ENCODE peak calls at places on chromosomes 1 and 21, in seven cellular contexts. C is GM12878, G is HepG2, Z is HCT116, X is H1, Q is SK-N-SH, H is K562. L is an unnamed sample.

GRCh38 chr1:94806451-94806861 is 13.7 kb upstream of the SLC44A3 start:
- DNase-seq in C (no peak), G (no peak), Z (no peak), X (no peak), Q (no peak), H (no peak), L (no peak)

GRCh38 chr1:32028746-32029145 is 15.1 kb downstream of the KHDRBS1 start:
- DNase-seq in C (no peak), G (no peak), Z (no peak), X (no peak), Q (no peak), H (no peak), L (no peak)

GRCh38 chr1:39890267-39890666 is 7.0 kb upstream of the TRIT1 start:
- DNase-seq in C (no peak), G (no peak), Z (no peak), X (no peak), Q (no peak), H (no peak), L (no peak)

GRCh38 chr1:200540281-200540680 is 80.3 kb downstream of the KIF14 start:
- DNase-seq in C (no peak), G (no peak), Z (no peak), X (no peak), Q (no peak), H (no peak), L (no peak)

GRCh38 chr21:34986561-34987533 is 62.3 kb downstream of the RUNX1 start:
- DNase-seq in C (peak), G (peak), Z (peak), X (no peak), Q (no peak), H (no peak), L (no peak)

GRCh38 chr1:238404921-238405320 is 514.2 kb upstream of the ZP4 start:
- DNase-seq in C (no peak), G (no peak), Z (no peak), X (no peak), Q (no peak), H (no peak), L (no peak)

GRCh38 chr1:183810172-183810571 is 5.3 kb downstream of the RGL1 start:
- DNase-seq in C (peak), G (no peak), Z (no peak), X (no peak), Q (no peak), H (no peak), L (no peak)

GRCh38 chr1:182122265-182122664 is 60.8 kb upstream of the ZNF648 start:
- DNase-seq in C (no peak), G (peak), Z (no peak), X (no peak), Q (no peak), H (no peak), L (no peak)

GRCh38 chr1:192529811-192530210 is 45.8 kb upstream of the RGS1 start:
- DNase-seq in C (no peak), G (no peak), Z (no peak), X (no peak), Q (no peak), H (no peak), L (no peak)

GRCh38 chr1:165688046-165688445 is 10.3 kb downstream of the ALDH9A1 start:
- DNase-seq in C (no peak), G (peak), Z (no peak), X (no peak), Q (no peak), H (no peak), L (no peak)

GRCh38 chr1:170494369-170494768 is 37.6 kb upstream of the GORAB start:
- DNase-seq in C (no peak), G (no peak), Z (no peak), X (no peak), Q (no peak), H (no peak), L (no peak)

GRCh38 chr1:184818646-184819045 is 64.0 kb upstream of the EDEM3 start:
- DNase-seq in C (no peak), G (no peak), Z (no peak), X (no peak), Q (no peak), H (no peak), L (no peak)

GRCh38 chr21:18902641-18903040 is 499.1 kb upstream of the TMPRSS15 start:
- DNase-seq in C (no peak), G (no peak), Z (no peak), X (no peak), Q (no peak), H (no peak), L (no peak)

GRCh38 chr1:152013664-152014237 is 20.1 kb upstream of the S100A10 start:
- DNase-seq in C (no peak), G (no peak), Z (no peak), X (peak), Q (no peak), H (peak), L (no peak)

GRCh38 chr21:43984905-43985689 is 27.0 kb upstream of the TRAPPC10 start:
- DNase-seq in C (no peak), G (no peak), Z (no peak), X (no peak), Q (peak), H (no peak), L (no peak)

GRCh38 chr1:6329392-6329791 is 64.2 kb downstream of the ACOT7 start:
- DNase-seq in C (no peak), G (no peak), Z (no peak), X (no peak), Q (no peak), H (no peak), L (no peak)

GRCh38 chr1:57824535-57824934 is 400.7 kb upstream of the DAB1 start:
- DNase-seq in C (no peak), G (no peak), Z (no peak), X (no peak), Q (peak), H (no peak), L (peak)

GRCh38 chr21:36065497-36066036 is 4.3 kb upstream of the CBR1 start:
- DNase-seq in C (no peak), G (peak), Z (no peak), X (no peak), Q (no peak), H (no peak), L (peak)

GRCh38 chr1:11654571-11655262 is at the start of gene FBXO44:
- DNase-seq in C (no peak), G (peak), Z (no peak), X (peak), Q (peak), H (peak), L (peak)

GRCh38 chr1:51863384-51863783 is 15.1 kb downstream of the NRDC start:
- DNase-seq in C (peak), G (no peak), Z (no peak), X (no peak), Q (no peak), H (no peak), L (no peak)

GRCh38 chr1:70633004-70633403 is 221.9 kb downstream of the CTH start:
- DNase-seq in C (no peak), G (no peak), Z (no peak), X (no peak), Q (no peak), H (peak), L (no peak)

GRCh38 chr1:85200870-85201339 is at the start of gene SYDE2:
- DNase-seq in C (no peak), G (peak), Z (no peak), X (peak), Q (peak), H (peak), L (peak)

GRCh38 chr1:31593136-31593665 is 16.9 kb downstream of the TINAGL1 start:
- DNase-seq in C (no peak), G (no peak), Z (no peak), X (no peak), Q (no peak), H (no peak), L (no peak)

GRCh38 chr1:1092149-1092855 is 18.2 kb upstream of the RNF223 start:
- DNase-seq in C (no peak), G (no peak), Z (no peak), X (no peak), Q (peak), H (no peak), L (no peak)

GRCh38 chr1:102919659-102920058 is 188.7 kb downstream of the COL11A1 start:
- DNase-seq in C (no peak), G (no peak), Z (no peak), X (no peak), Q (no peak), H (no peak), L (no peak)

GRCh38 chr1:19110266-19110927 is 99.7 kb downstream of the UBR4 start:
- DNase-seq in C (no peak), G (no peak), Z (no peak), X (no peak), Q (no peak), H (no peak), L (no peak)

GRCh38 chr1:30049748-30050147 is 673.6 kb downstream of the MATN1 start:
- DNase-seq in C (no peak), G (no peak), Z (no peak), X (no peak), Q (no peak), H (no peak), L (no peak)

GRCh38 chr1:11498956-11499824 is 20.2 kb downstream of the DISP3 start:
- DNase-seq in C (no peak), G (no peak), Z (no peak), X (peak), Q (no peak), H (no peak), L (no peak)

GRCh38 chr1:200708769-200709168 is 29.9 kb upstream of the CAMSAP2 start:
- DNase-seq in C (no peak), G (no peak), Z (no peak), X (no peak), Q (no peak), H (peak), L (no peak)

GRCh38 chr1:186082235-186082937 is 292.7 kb downstream of the TPR start:
- DNase-seq in C (peak), G (peak), Z (peak), X (no peak), Q (peak), H (peak), L (peak)

GRCh38 chr1:48248356-48248755 is 25.8 kb downstream of the SLC5A9 start:
- DNase-seq in C (no peak), G (no peak), Z (no peak), X (no peak), Q (no peak), H (no peak), L (no peak)

GRCh38 chr1:33846861-33847260 is 17.0 kb upstream of the HMGB4 start:
- DNase-seq in C (no peak), G (no peak), Z (no peak), X (no peak), Q (no peak), H (no peak), L (no peak)

GRCh38 chr1:65059930-65060538 is 88.0 kb upstream of the AK4 start:
- DNase-seq in C (no peak), G (peak), Z (peak), X (no peak), Q (peak), H (peak), L (no peak)

GRCh38 chr1:28104866-28105467 is 16.6 kb upstream of the EYA3 start:
- DNase-seq in C (no peak), G (peak), Z (peak), X (peak), Q (peak), H (peak), L (peak)

GRCh38 chr1:206036661-206037455 is 13.2 kb upstream of the CTSE start:
- DNase-seq in C (no peak), G (no peak), Z (no peak), X (peak), Q (no peak), H (no peak), L (no peak)

GRCh38 chr1:111570781-111571181 is 48.8 kb upstream of the RAP1A start:
- DNase-seq in C (no peak), G (no peak), Z (peak), X (peak), Q (no peak), H (peak), L (peak)

GRCh38 chr1:37509181-37509580 is 5.4 kb downstream of the MEAF6 start:
- DNase-seq in C (no peak), G (peak), Z (no peak), X (no peak), Q (peak), H (no peak), L (peak)

GRCh38 chr1:18182518-18183160 is 75.0 kb downstream of the IGSF21 start:
- DNase-seq in C (no peak), G (no peak), Z (no peak), X (no peak), Q (peak), H (no peak), L (no peak)

GRCh38 chr1:81183157-81183952 is 617.4 kb upstream of the ADGRL2 start:
- DNase-seq in C (no peak), G (no peak), Z (no peak), X (no peak), Q (no peak), H (no peak), L (no peak)

GRCh38 chr1:81174811-81175476 is 625.8 kb upstream of the ADGRL2 start:
- DNase-seq in C (no peak), G (no peak), Z (peak), X (no peak), Q (no peak), H (no peak), L (peak)

GRCh38 chr1:81174052-81174451 is 626.7 kb upstream of the ADGRL2 start:
- DNase-seq in C (no peak), G (no peak), Z (no peak), X (no peak), Q (no peak), H (no peak), L (no peak)

DNA sequence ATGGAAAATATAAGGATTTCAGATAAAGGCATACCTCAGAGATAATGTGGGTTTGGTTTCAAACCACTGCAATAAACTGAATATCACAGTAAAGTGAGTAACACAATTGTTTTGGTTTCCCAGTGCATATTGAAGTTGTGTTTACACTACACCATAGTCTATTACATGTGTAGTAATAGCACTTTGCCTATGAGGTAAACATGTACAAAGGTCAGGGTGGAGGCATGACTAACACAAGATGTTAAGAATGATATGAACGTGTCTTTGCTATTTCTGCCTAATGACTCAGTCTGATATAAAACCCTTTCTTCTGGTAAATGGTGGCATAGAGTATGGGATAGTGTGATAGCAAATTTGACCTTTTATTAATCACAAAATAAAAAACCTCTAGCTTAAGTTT is 621.5 kb upstream of the ADGRL2 start:
- DNase-seq in C (no peak), G (no peak), Z (peak), X (no peak), Q (no peak), H (no peak), L (no peak)
- TF ChIP-seq JUND in C (no peak), G (no peak), Z (peak), X (no peak), Q (peak), H (no peak), L (no peak)

GRCh38 chr1:153194331-153195050 is 8.7 kb upstream of the LELP1 start:
- DNase-seq in C (no peak), G (no peak), Z (no peak), X (no peak), Q (no peak), H (no peak), L (no peak)

GRCh38 chr1:153190373-153190772 is 12.9 kb upstream of the LELP1 start:
- DNase-seq in C (no peak), G (no peak), Z (peak), X (no peak), Q (no peak), H (no peak), L (no peak)

GRCh38 chr1:153195216-153195615 is 8.0 kb upstream of the LELP1 start:
- DNase-seq in C (no peak), G (no peak), Z (no peak), X (no peak), Q (no peak), H (no peak), L (no peak)

GRCh38 chr1:153192697-153193096 is 10.5 kb upstream of the LELP1 start:
- DNase-seq in C (no peak), G (peak), Z (peak), X (peak), Q (no peak), H (peak), L (peak)
- TF ChIP-seq JUND in C (no peak), G (no peak), Z (no peak), X (no peak), Q (no peak), H (no peak), L (no peak)

DNA sequence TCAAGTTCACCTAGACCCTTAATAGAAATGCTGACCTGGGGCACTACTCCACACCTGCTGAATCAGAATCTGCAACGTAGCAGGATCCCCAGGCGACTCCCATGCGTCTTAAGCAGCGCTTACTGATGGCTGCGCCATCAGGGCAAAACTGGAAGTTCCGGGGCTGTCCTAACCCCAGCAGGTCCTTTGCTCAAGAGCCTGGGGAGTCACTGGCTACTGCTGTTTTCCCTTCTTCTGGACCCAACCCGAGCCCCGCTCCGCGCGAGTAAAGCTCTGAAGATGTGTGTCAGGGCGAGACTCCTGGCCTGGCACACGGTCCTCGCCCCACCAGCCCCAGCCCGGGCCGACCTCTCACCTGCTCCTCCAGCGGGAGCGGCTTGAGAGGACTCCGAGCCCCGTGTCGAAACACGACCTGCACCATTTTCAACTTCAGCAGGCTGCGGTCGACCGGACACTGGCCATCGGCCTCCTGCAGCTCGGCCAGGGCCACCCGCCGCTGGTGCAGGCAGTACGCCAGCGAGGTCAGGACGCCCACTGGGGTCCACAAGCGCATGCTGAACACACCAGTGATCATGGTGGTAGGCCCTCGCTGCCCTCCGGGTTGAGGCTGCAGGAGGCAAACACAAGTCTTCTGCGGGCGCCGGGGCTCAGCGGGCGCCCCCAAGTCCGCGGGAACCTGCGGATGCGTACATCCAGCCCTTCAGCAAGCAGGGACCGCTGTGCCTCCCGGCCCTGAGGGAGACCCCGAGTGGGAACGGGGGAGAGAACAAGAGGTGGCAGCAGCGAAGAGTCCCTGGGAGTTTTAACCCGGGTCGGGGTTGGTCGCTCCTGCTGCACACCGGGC is 627 bp downstream of the ACP6 start:
- DNase-seq in C (no peak), G (peak), Z (no peak), X (peak), Q (peak), H (no peak), L (peak)
- TF ChIP-seq JUND in C (no peak), G (no peak), Z (no peak), X (no peak), Q (no peak), H (no peak), L (no peak)

GRCh38 chr1:75582725-75583261 is 28.1 kb downstream of the SLC44A5 start:
- DNase-seq in C (no peak), G (no peak), Z (no peak), X (no peak), Q (no peak), H (no peak), L (no peak)
- TF ChIP-seq JUND in C (no peak), G (no peak), Z (no peak), X (no peak), Q (peak), H (no peak), L (no peak)

GRCh38 chr1:3050603-3051002 is 18.4 kb upstream of the PRDM16 start:
- DNase-seq in C (no peak), G (no peak), Z (no peak), X (no peak), Q (no peak), H (no peak), L (no peak)

GRCh38 chr1:3052501-3052900 is 16.5 kb upstream of the PRDM16 start:
- DNase-seq in C (no peak), G (no peak), Z (no peak), X (no peak), Q (no peak), H (no peak), L (no peak)

GRCh38 chr1:3049164-3049563 is 19.8 kb upstream of the PRDM16 start:
- DNase-seq in C (no peak), G (no peak), Z (no peak), X (no peak), Q (no peak), H (no peak), L (no peak)

GRCh38 chr1:3051270-3052268 is 17.4 kb upstream of the PRDM16 start:
- DNase-seq in C (no peak), G (no peak), Z (no peak), X (no peak), Q (no peak), H (no peak), L (no peak)

DNA sequence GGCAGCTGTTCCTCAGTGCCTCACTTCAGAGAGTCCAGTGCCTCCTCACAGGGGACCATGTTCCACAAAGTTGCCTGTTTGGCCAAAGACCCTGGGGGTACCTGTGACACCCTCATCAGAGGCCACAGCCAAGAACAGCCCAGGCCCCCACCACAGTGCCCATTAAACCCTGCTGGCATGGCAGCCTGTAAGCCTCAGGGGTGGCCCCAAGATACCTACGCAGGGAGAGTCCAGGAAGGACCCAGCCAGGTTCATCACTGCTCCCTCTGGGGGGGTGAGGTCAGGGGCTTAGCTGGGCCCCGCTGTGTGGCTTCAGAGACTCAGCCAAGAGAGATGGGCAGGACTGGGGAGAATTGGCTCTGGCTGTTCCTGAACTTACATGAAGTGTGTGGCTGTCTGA is 19.1 kb upstream of the PRDM16 start:
- DNase-seq in C (no peak), G (no peak), Z (no peak), X (no peak), Q (no peak), H (no peak), L (no peak)
- TF ChIP-seq JUND in C (no peak), G (no peak), Z (no peak), X (no peak), Q (no peak), H (no peak), L (no peak)

DNA sequence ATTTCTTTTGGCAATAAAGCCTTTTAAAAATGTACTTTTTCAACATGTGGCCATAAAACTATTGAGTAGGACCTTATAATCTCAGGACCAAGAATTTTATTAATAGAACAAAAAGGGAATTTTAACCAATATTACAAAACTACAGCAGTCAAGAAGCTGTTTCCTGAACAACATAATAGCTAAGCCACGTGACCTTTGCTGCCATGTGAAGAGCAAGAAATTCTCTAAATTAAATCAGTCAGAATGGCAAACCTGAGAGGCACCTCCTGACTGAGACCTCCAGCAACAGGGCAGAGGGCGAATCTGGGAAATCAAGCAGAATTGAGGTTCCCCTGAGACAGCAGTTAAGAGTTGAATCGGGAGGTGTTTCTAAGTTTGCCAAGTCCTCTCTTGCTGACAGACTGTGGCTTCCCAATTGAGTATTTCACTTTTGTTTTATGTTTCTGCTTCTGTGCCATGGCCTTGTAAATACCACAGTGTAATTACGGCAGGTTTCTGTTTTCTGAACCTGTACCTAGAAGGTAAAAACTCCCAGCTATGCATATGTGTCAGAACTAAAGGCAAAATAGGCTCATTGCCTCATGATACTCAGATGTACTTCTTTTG is 358.4 kb downstream of the NTNG1 start:
- DNase-seq in C (peak), G (no peak), Z (no peak), X (no peak), Q (no peak), H (no peak), L (no peak)
- TF ChIP-seq JUND in C (no peak), G (no peak), Z (no peak), X (no peak), Q (no peak), H (no peak), L (no peak)